ENCODE peak calls at places on chromosomes 3 and 15, in nine cellular contexts. F is upper lobe of right lung; O is endothelial cell of umbilical vein; I is PC-3; U is K562; B is IMR-90; C is CD8-positive, alpha-beta T cell; W is fibroblast of lung; M is kidney. R is an unnamed sample.
A peak's percentile ranks its signal among the peaks of the same experiment; 100 is the strongest.

GRCh38 chr3:119628816-119629445 is 31.2 kb downstream of the PLA1A start:
- DNase-seq in F (no peak), O (peak; percentile 30), I (peak; percentile 57), U (no peak), B (no peak), C (no peak), W (peak; percentile 66), M (no peak), R (no peak)

GRCh38 chr3:56894912-56895431 is 93.2 kb upstream of the ARHGEF3 start:
- DNase-seq in F (no peak), O (no peak), I (no peak), U (no peak), B (peak; percentile 55), C (no peak), W (peak; percentile 88), M (no peak), R (no peak)

GRCh38 chr3:102087236-102087635 is 237.9 kb downstream of the NFKBIZ start:
- DNase-seq in F (no peak), O (no peak), I (no peak), U (no peak), B (no peak), C (no peak), W (no peak), M (no peak), R (no peak)

GRCh38 chr3:41116851-41117250 is 82.5 kb upstream of the CTNNB1 start:
- DNase-seq in F (no peak), O (no peak), I (no peak), U (no peak), B (no peak), C (no peak), W (no peak), M (no peak), R (no peak)

GRCh38 chr3:123258811-123259420 is 57.2 kb downstream of the SEC22A start:
- DNase-seq in F (no peak), O (peak; percentile 75), I (peak; percentile 81), U (no peak), B (peak; percentile 69), C (no peak), W (peak; percentile 44), M (no peak), R (no peak)

GRCh38 chr3:33184863-33185262 is 33.7 kb downstream of the SUSD5 start:
- DNase-seq in F (no peak), O (no peak), I (no peak), U (no peak), B (no peak), C (no peak), W (no peak), M (no peak), R (no peak)

GRCh38 chr3:164897335-164897734 is 181.0 kb downstream of the SI start:
- DNase-seq in F (no peak), O (no peak), I (no peak), U (no peak), B (no peak), C (no peak), W (no peak), M (no peak), R (no peak)

GRCh38 chr3:71680588-71680987 is 44.6 kb downstream of the EIF4E3 start:
- DNase-seq in F (no peak), O (peak; percentile 17), I (peak; percentile 77), U (no peak), B (peak; percentile 79), C (no peak), W (peak; percentile 55), M (no peak), R (no peak)

GRCh38 chr3:123733805-123734526 is 149.1 kb upstream of the HACD2 start:
- DNase-seq in F (no peak), O (no peak), I (peak; percentile 95), U (no peak), B (peak; percentile 95), C (no peak), W (peak; percentile 97), M (no peak), R (no peak)

GRCh38 chr15:74301583-74302374 is 65.7 kb downstream of the CCDC33 start:
- DNase-seq in F (no peak), O (no peak), I (no peak), U (no peak), B (no peak), C (no peak), W (no peak), M (no peak), R (no peak)

GRCh38 chr3:30941342-30941741 is 46.9 kb upstream of the GADL1 start:
- DNase-seq in F (no peak), O (no peak), I (no peak), U (no peak), B (no peak), C (no peak), W (no peak), M (no peak), R (no peak)

DNA sequence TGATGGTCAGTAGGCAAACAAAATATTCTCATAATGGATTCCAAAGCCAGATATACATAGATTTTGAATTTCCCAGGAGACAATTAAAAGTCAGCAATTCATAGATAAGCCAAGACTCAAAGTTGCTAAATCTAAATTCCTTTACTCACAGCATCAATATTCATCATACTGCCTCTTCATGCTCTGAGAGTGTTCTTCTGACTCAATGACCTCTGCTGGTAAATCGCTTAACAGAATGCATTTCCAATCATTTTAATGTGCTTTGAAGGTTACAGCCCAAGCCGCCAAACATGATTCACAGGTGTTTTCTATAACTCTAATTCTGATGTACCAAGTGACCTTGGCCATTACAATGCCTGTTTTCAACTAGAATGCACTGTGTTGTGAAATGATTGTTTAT is 24.2 kb upstream of the SLC4A7 start:
- DNase-seq in F (no peak), O (no peak), I (no peak), U (no peak), B (no peak), C (no peak), W (no peak), M (no peak), R (no peak)
- H3K9me3 ChIP-seq in F (no peaks in the 10 kb centered on the region), O (no peaks in the 10 kb centered on the region), I (no peaks in the 10 kb centered on the region), U (no peaks in the 10 kb centered on the region), B (no peaks in the 10 kb centered on the region), C (no peaks in the 10 kb centered on the region), W (no peaks in the 10 kb centered on the region), M (no peaks in the 10 kb centered on the region), R (no peaks in the 10 kb centered on the region)

DNA sequence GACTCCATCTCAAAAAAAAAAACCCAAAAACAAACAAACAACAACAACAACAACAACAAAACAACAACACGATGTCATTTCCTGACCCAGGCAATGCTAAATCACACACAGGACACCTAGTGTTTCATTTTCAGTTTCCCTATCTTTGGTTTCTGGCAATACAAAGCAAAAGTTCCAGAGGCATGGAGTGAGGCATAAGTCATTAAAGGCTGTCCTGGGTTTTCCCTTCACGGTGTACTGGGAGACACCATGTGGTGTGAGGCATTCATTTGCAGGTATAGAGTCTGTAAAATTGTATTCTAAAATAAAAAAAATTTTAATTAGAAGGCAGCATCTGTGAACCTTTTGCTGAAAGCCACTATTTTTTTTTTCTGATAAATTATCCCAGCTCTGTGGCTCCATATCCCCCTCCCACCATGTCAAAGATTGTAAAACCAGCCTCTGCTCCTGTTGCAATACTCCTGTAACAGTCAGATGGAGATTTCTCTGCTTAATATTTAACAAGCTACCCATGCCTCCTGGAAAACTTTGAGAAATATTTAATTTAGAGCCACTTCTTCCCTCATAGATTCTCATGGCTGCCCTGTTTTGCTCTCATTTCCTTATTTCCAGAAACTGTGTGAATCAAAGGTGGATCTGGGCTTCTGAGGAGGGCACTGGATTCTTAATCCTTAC is 324.6 kb downstream of the MCTP2 start:
- DNase-seq in F (no peak), O (no peak), I (no peak), U (no peak), B (no peak), C (no peak), W (no peak), M (no peak), R (no peak)
- H3K9me3 ChIP-seq in F (no peaks in the 10 kb centered on the region), O (no peaks in the 10 kb centered on the region), I (no peaks in the 10 kb centered on the region), U (peaks cover 2% of the 10 kb centered on the region), B (peaks cover 9% of the 10 kb centered on the region), C (no peaks in the 10 kb centered on the region), W (no peaks in the 10 kb centered on the region), M (no peaks in the 10 kb centered on the region), R (no peaks in the 10 kb centered on the region)

DNA sequence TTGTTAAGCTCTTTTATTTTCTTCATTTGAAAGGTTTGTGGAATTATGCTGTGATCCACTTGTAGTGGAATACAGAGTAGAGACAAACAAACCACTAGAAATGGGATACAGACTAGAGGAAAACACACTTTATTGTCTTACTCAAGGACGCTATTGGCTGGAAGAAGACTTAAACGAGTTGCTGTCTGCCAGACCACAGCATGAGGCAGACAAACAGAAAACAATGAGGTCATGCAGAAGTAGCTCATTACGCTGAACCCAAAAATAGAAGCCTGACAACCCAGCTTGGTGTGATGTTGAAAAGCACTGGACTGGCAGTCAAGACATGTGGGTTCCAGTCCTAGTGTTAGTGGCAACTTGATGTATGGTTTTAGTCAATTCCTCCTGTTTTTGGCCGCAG is 62.4 kb upstream of the P3H2 start:
- DNase-seq in F (no peak), O (peak; percentile 50), I (peak; percentile 77), U (no peak), B (peak; percentile 98), C (no peak), W (peak; percentile 98), M (no peak), R (no peak)
- H3K9me3 ChIP-seq in F (no peaks in the 10 kb centered on the region), O (no peaks in the 10 kb centered on the region), I (no peaks in the 10 kb centered on the region), U (no peaks in the 10 kb centered on the region), B (no peaks in the 10 kb centered on the region), C (no peaks in the 10 kb centered on the region), W (no peaks in the 10 kb centered on the region), M (no peaks in the 10 kb centered on the region), R (no peaks in the 10 kb centered on the region)

DNA sequence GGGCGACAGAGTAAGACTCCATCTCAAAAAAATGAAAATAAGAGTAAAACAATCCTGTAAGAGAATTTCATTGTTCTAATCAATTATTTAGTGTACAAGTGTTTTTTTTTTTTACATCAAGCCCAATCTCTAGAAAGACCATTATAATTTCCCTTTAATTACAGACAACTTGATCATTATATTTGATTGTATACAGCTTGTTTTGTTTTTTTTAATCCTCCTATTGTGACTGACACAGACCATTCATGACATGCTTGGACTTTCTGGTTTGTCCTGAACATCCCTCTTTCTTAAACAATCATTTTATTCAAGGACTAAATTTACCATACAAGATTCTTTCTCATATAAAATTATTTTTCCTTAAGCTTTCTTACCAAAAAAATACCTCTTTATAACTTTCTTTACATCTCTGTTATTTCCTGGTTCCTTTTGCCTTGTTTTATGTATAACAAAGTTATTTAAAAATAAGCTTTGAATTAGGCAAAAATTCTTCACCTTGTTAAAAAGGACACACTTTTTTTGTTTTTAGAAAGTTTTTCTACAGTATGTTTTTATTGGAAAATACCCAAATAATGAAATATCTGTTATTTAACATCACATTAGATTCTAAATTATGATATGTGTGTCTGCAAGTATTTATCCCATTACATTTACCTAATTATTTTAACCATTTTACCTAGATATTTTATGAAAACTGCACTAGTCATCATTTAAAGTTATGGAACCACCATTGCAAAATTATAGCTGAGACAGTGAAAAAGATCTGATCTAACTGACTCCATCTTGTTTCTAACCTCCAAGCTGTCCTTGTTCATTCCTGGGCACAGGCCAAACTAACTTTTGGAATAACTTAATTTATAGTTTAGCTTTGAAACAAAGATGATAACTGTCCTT is 26.1 kb upstream of the GFM1 start:
- DNase-seq in F (no peak), O (no peak), I (no peak), U (no peak), B (no peak), C (no peak), W (no peak), M (no peak), R (no peak)
- H3K9me3 ChIP-seq in F (no peaks in the 10 kb centered on the region), O (no peaks in the 10 kb centered on the region), I (peaks cover 20% of the 10 kb centered on the region), U (peaks cover 2% of the 10 kb centered on the region), B (peaks cover 6% of the 10 kb centered on the region), C (no peaks in the 10 kb centered on the region), W (no peaks in the 10 kb centered on the region), M (no peaks in the 10 kb centered on the region), R (no peaks in the 10 kb centered on the region)

GRCh38 chr15:27165590-27165989 is 194.6 kb downstream of the GABRG3 start:
- DNase-seq in F (no peak), O (no peak), I (no peak), U (no peak), B (no peak), C (no peak), W (no peak), M (no peak), R (no peak)
- H3K9me3 ChIP-seq in F (no peaks in the 10 kb centered on the region), O (peaks cover 8% of the 10 kb centered on the region), I (peaks cover 7% of the 10 kb centered on the region), U (no peaks in the 10 kb centered on the region), B (peaks cover 29% of the 10 kb centered on the region), C (no peaks in the 10 kb centered on the region), W (no peaks in the 10 kb centered on the region), M (no peaks in the 10 kb centered on the region), R (no peaks in the 10 kb centered on the region)

R was measured in T-helper 17 cell.